ENCODE peak calls at places on chromosome 14, in ten cellular contexts. N is heart right ventricle; A is stimulated activated CD4-positive, alpha-beta T cell treated with anti-CD3 and anti-CD28 coated beads, Interleukin-15, amount 100 ng/mL, for 1 hour; D is ACHN; Q is activated CD4-positive, alpha-beta T cell treated with anti-CD3 and anti-CD28 coated beads for 48 hours; Z is amygdala; R is naive thymus-derived CD8-positive, alpha-beta T cell; U is H7; B is stimulated activated naive CD4-positive, alpha-beta T cell; J is SW480. T is an unnamed sample.
A peak's percentile ranks its signal among the peaks of the same experiment; 100 is the strongest.

GRCh38 chr14:93105362-93105761 is 10.4 kb downstream of the ITPK1 start:
- DNase-seq in N (no peak), A (no peak), D (no peak), Q (no peak), Z (no peak), R (no peak), U (no peak), B (no peak), J (peak; percentile 31), T (peak; percentile 57)

GRCh38 chr14:54669759-54670630 is 103.1 kb downstream of the SAMD4A start:
- DNase-seq in N (no peak), A (no peak), D (peak; percentile 32), Q (peak; percentile 12), Z (no peak), R (peak; percentile 25), U (no peak), B (no peak), J (no peak), T (no peak)

GRCh38 chr14:54450535-54450934 is 9.4 kb upstream of the CNIH1 start:
- DNase-seq in N (no peak), A (no peak), D (no peak), Q (peak; percentile 27), Z (no peak), R (no peak), U (no peak), B (no peak), J (no peak), T (no peak)

GRCh38 chr14:66037361-66037760 is 448.8 kb upstream of the CCDC196 start:
- DNase-seq in N (no peak), A (no peak), D (no peak), Q (no peak), Z (no peak), R (no peak), U (no peak), B (no peak), J (no peak), T (no peak)

GRCh38 chr14:102419716-102420115 is 57.0 kb downstream of the TECPR2 start:
- DNase-seq in N (no peak), A (no peak), D (no peak), Q (no peak), Z (no peak), R (no peak), U (no peak), B (no peak), J (no peak), T (no peak)

GRCh38 chr14:93984987-93985410 is 8.6 kb upstream of the ASB2 start:
- DNase-seq in N (no peak), A (no peak), D (peak; percentile 64), Q (no peak), Z (peak; percentile 46), R (no peak), U (peak; percentile 82), B (no peak), J (peak; percentile 81), T (peak; percentile 38)

GRCh38 chr14:93926873-93927571 is at the start of gene FAM181A:
- DNase-seq in N (no peak), A (no peak), D (no peak), Q (no peak), Z (peak; percentile 57), R (no peak), U (peak; percentile 60), B (no peak), J (no peak), T (no peak)

GRCh38 chr14:69696633-69697557 is 70.0 kb upstream of the SRSF5 start:
- DNase-seq in N (no peak), A (no peak), D (no peak), Q (peak; percentile 49), Z (no peak), R (no peak), U (no peak), B (peak; percentile 8), J (no peak), T (no peak)

GRCh38 chr14:30193791-30194407 is 266.3 kb upstream of the PRKD1 start:
- DNase-seq in N (no peak), A (no peak), D (no peak), Q (no peak), Z (no peak), R (no peak), U (no peak), B (no peak), J (no peak), T (no peak)

GRCh38 chr14:85366226-85366625 is 163.7 kb upstream of the FLRT2 start:
- DNase-seq in N (no peak), A (no peak), D (no peak), Q (no peak), Z (no peak), R (no peak), U (no peak), B (no peak), J (no peak), T (no peak)

GRCh38 chr14:70943838-70944237 is 36.6 kb downstream of the PCNX1 start:
- DNase-seq in N (no peak), A (no peak), D (peak; percentile 8), Q (no peak), Z (no peak), R (no peak), U (no peak), B (no peak), J (no peak), T (no peak)

GRCh38 chr14:78278464-78278863 is 108.3 kb downstream of the NRXN3 start:
- DNase-seq in N (no peak), A (no peak), D (no peak), Q (no peak), Z (no peak), R (no peak), U (peak; percentile 21), B (no peak), J (no peak), T (no peak)

GRCh38 chr14:76217179-76217578 is 65.5 kb downstream of the GPATCH2L start:
- DNase-seq in N (no peak), A (no peak), D (no peak), Q (no peak), Z (no peak), R (no peak), U (no peak), B (no peak), J (no peak), T (no peak)

GRCh38 chr14:90302529-90303303 is 29.0 kb downstream of the NRDE2 start:
- DNase-seq in N (no peak), A (no peak), D (no peak), Q (no peak), Z (no peak), R (no peak), U (no peak), B (no peak), J (no peak), T (no peak)

GRCh38 chr14:66476964-66477363 is 9.2 kb upstream of the CCDC196 start:
- DNase-seq in N (no peak), A (no peak), D (no peak), Q (no peak), Z (no peak), R (no peak), U (no peak), B (no peak), J (no peak), T (no peak)

GRCh38 chr14:41607119-41607785 is 576 bp downstream of the LRFN5 start:
- DNase-seq in N (no peak), A (no peak), D (no peak), Q (no peak), Z (peak; percentile 49), R (no peak), U (peak; percentile 23), B (no peak), J (no peak), T (no peak)

GRCh38 chr14:69287096-69287991 is 27.4 kb downstream of the GALNT16 start:
- DNase-seq in N (no peak), A (no peak), D (no peak), Q (no peak), Z (no peak), R (no peak), U (peak; percentile 58), B (no peak), J (no peak), T (no peak)

GRCh38 chr14:92635896-92636295 is 112.5 kb downstream of the LGMN start:
- DNase-seq in N (no peak), A (no peak), D (no peak), Q (no peak), Z (no peak), R (no peak), U (no peak), B (no peak), J (no peak), T (no peak)

GRCh38 chr14:51750542-51750941 is 98.8 kb downstream of the FRMD6 start:
- DNase-seq in N (no peak), A (no peak), D (no peak), Q (no peak), Z (no peak), R (no peak), U (peak; percentile 55), B (no peak), J (no peak), T (no peak)

GRCh38 chr14:82366803-82367202 is 833.1 kb upstream of the SEL1L start:
- DNase-seq in N (no peak), A (no peak), D (no peak), Q (no peak), Z (no peak), R (no peak), U (peak; percentile 15), B (no peak), J (no peak), T (no peak)

GRCh38 chr14:101665478-101666078 is 95.9 kb upstream of the PPP2R5C start:
- DNase-seq in N (no peak), A (no peak), D (peak; percentile 26), Q (peak; percentile 69), Z (no peak), R (peak; percentile 14), U (peak; percentile 40), B (peak; percentile 6), J (peak; percentile 68), T (no peak)

GRCh38 chr14:87449016-87449415 is 544.0 kb downstream of the GALC start:
- DNase-seq in N (no peak), A (no peak), D (no peak), Q (no peak), Z (no peak), R (no peak), U (no peak), B (no peak), J (no peak), T (no peak)

GRCh38 chr14:39229222-39229543 is 4.5 kb upstream of the MIA2 start:
- DNase-seq in N (no peak), A (peak; percentile 10), D (no peak), Q (peak; percentile 73), Z (no peak), R (peak; percentile 58), U (no peak), B (peak; percentile 44), J (no peak), T (no peak)

GRCh38 chr14:96564389-96564788 is 62.2 kb downstream of the PAPOLA start:
- DNase-seq in N (no peak), A (no peak), D (no peak), Q (no peak), Z (no peak), R (no peak), U (no peak), B (no peak), J (no peak), T (no peak)

GRCh38 chr14:67526676-67527459 is 6.2 kb upstream of the PLEKHH1 start:
- DNase-seq in N (no peak), A (no peak), D (peak; percentile 41), Q (peak; percentile 52), Z (peak; percentile 38), R (peak; percentile 40), U (peak; percentile 77), B (peak; percentile 32), J (peak; percentile 77), T (no peak)

GRCh38 chr14:59507752-59508103 is 23.4 kb downstream of the JKAMP start:
- DNase-seq in N (no peak), A (no peak), D (no peak), Q (no peak), Z (no peak), R (no peak), U (no peak), B (no peak), J (no peak), T (no peak)

GRCh38 chr14:102209224-102209966 is 69.7 kb downstream of the WDR20 start:
- DNase-seq in N (no peak), A (no peak), D (peak; percentile 42), Q (no peak), Z (peak; percentile 57), R (no peak), U (peak; percentile 72), B (no peak), J (no peak), T (no peak)

GRCh38 chr14:89447182-89447970 is 30.3 kb upstream of the FOXN3 start:
- DNase-seq in N (no peak), A (no peak), D (no peak), Q (peak; percentile 38), Z (no peak), R (peak; percentile 21), U (no peak), B (peak; percentile 52), J (no peak), T (peak; percentile 24)

T was measured in tibial artery.